ENCODE peak calls at places on chromosomes 7 and 10, in six cellular contexts. L is ovary, T is transverse colon, H is heart left ventricle, X is breast epithelium, J is A549. V is an unnamed sample.

GRCh38 chr7:102093599-102094001 is 193.1 kb upstream of the SH2B2 start:
- DNase-seq in L (no peak), T (peak), H (no peak), X (no peak), J (no peak), V (no peak)

GRCh38 chr7:130390486-130390885 is 10.2 kb downstream of the CPA1 start:
- DNase-seq in L (no peak), T (no peak), H (no peak), X (no peak), J (no peak), V (no peak)

GRCh38 chr7:925601-926000 is 28.9 kb downstream of the ADAP1 start:
- DNase-seq in L (no peak), T (peak), H (peak), X (peak), J (no peak), V (peak)

GRCh38 chr10:43403911-43404674 is 4.9 kb downstream of the HNRNPF start:
- DNase-seq in L (peak), T (no peak), H (no peak), X (no peak), J (no peak), V (no peak)

GRCh38 chr7:69732203-69732602 is 133.9 kb downstream of the AUTS2 start:
- DNase-seq in L (no peak), T (peak), H (no peak), X (no peak), J (peak), V (no peak)

GRCh38 chr10:50310560-50311174 is 59.4 kb upstream of the ASAH2 start:
- DNase-seq in L (no peak), T (peak), H (no peak), X (no peak), J (peak), V (no peak)

GRCh38 chr7:140745654-140746053 is 49.1 kb downstream of the NDUFB2 start:
- DNase-seq in L (no peak), T (no peak), H (no peak), X (no peak), J (no peak), V (no peak)

GRCh38 chr7:102404005-102404861 is 8.1 kb downstream of the PRKRIP1 start:
- DNase-seq in L (no peak), T (peak), H (no peak), X (no peak), J (peak), V (no peak)

GRCh38 chr10:76962851-76963250 is 674.8 kb downstream of the KCNMA1 start:
- DNase-seq in L (no peak), T (no peak), H (no peak), X (no peak), J (no peak), V (no peak)

GRCh38 chr7:102063736-102064135 is 222.9 kb upstream of the SH2B2 start:
- DNase-seq in L (no peak), T (peak), H (peak), X (peak), J (peak), V (no peak)

GRCh38 chr7:103412151-103412550 is 33.9 kb downstream of the SLC26A5 start:
- DNase-seq in L (no peak), T (no peak), H (no peak), X (no peak), J (no peak), V (no peak)

GRCh38 chr7:79880312-79880711 is 254.3 kb upstream of the GNAI1 start:
- DNase-seq in L (no peak), T (no peak), H (no peak), X (no peak), J (no peak), V (no peak)

GRCh38 chr7:43491984-43492383 is 90.9 kb upstream of the STK17A start:
- DNase-seq in L (no peak), T (no peak), H (no peak), X (no peak), J (peak), V (no peak)

GRCh38 chr7:35389636-35390035 is 135.7 kb upstream of the TBX20 start:
- DNase-seq in L (no peak), T (no peak), H (no peak), X (no peak), J (no peak), V (no peak)

GRCh38 chr7:105826143-105826542 is 50.3 kb downstream of the ATXN7L1 start:
- DNase-seq in L (no peak), T (no peak), H (no peak), X (no peak), J (no peak), V (no peak)

GRCh38 chr7:155284496-155285274 is 13.0 kb upstream of the INSIG1 start:
- DNase-seq in L (no peak), T (no peak), H (no peak), X (no peak), J (no peak), V (no peak)

GRCh38 chr10:121860810-121861209 is 67.0 kb downstream of the ATE1 start:
- DNase-seq in L (no peak), T (no peak), H (no peak), X (no peak), J (no peak), V (no peak)

GRCh38 chr10:129761981-129762956 is 201.8 kb downstream of the EBF3 start:
- DNase-seq in L (no peak), T (no peak), H (no peak), X (no peak), J (no peak), V (no peak)

GRCh38 chr10:103896225-103896624 is 21.8 kb downstream of the STN1 start:
- DNase-seq in L (no peak), T (no peak), H (no peak), X (no peak), J (peak), V (no peak)

GRCh38 chr7:157759246-157759805 is 422.5 kb downstream of the DNAJB6 start:
- DNase-seq in L (no peak), T (no peak), H (peak), X (no peak), J (no peak), V (no peak)

GRCh38 chr7:157762824-157763223 is 426.0 kb downstream of the DNAJB6 start:
- DNase-seq in L (no peak), T (no peak), H (peak), X (no peak), J (no peak), V (no peak)

GRCh38 chr7:157757776-157758467 is 421.1 kb downstream of the DNAJB6 start:
- DNase-seq in L (no peak), T (no peak), H (no peak), X (no peak), J (no peak), V (no peak)

GRCh38 chr7:157758468-157759245 is 421.9 kb downstream of the DNAJB6 start:
- DNase-seq in L (no peak), T (no peak), H (peak), X (peak), J (no peak), V (no peak)

DNA sequence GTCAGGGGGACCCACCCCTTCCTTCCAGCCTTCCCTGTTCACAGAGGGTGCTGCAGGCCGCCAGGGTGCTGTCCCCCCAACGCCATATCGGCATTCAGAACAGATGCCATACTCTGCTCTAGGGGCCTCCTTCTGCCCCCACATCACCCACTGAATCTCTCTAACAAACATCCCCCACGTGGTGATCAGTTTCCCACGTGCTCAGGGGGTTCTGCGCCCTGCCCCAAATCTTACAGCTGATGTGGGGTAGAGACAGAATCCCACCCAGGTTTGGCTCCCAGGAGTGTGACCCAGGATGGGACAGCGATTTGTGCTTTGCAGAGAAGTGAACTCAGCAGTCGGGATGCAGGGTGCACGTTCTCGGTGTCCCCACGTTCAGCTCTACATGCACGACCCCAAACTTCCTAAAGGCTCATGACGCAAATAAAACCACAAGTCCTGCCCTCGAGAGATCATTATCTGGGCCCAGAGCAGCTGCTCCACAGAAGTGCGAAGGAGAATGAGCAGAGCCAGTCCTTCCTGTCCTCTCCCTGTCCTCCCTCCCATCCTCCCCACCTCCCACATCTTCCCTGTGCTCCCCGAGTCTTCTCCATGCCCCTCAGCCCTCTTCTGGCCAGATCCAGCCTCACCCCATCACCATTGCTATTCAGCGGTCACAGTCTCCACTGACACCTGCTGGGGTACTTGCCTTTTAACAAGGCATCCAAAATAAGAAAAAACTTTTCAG is 423.4 kb downstream of the DNAJB6 start:
- DNase-seq in L (no peak), T (no peak), H (peak), X (no peak), J (peak), V (no peak)
- TF ChIP-seq CTCF in L (no peak), T (no peak), H (no peak), X (no peak), J (no peak), V (no peak)

DNA sequence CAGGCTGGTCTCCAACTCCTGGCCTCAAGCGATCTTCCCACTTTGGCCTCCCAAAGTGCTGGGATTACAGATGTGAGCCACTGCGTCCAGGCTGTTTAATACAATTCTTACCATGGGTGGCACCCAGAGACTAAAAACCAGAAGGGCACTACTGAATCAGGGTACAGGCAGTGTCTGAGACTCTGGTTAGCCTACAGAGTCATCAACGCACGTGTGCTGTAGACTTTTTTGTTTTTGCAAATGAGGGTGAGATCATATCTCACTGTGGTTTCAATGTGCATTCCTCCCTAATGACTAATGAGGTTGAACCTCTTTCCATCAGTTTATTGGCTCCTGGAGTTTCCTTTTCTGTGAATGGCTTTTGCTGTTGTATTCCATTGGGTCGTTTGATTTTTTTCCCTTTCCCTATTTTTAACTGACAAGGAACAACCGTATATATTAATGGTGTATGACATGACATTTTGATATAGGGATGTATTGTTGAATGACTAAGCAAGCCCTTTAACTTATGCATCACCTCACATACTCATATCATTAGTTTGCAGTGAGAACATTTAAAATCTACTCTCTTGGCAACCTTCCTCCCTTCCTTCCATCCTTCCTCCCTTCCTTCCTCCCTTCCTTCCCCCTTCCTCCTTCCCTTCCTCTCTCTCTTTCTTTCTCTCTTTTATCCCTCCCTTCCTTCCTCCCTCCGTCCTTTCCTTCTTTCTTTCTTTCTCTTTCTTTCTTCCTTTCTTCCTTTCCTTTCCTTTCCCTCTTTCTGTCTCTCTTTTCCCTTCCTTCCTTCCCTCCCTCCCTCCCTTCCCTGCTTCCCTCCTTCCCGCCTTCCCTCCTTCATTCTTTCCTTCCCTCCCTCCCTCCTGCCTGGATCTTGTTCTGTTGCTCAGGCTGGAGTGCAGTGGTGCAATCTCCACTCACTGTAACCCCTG is 9.3 kb upstream of the TMEM270 start:
- DNase-seq in L (no peak), T (no peak), H (no peak), X (no peak), J (peak), V (no peak)
- H3K27ac ChIP-seq in L (no peak), T (peak), H (peak), X (peak), J (peak), V (peak)

DNA sequence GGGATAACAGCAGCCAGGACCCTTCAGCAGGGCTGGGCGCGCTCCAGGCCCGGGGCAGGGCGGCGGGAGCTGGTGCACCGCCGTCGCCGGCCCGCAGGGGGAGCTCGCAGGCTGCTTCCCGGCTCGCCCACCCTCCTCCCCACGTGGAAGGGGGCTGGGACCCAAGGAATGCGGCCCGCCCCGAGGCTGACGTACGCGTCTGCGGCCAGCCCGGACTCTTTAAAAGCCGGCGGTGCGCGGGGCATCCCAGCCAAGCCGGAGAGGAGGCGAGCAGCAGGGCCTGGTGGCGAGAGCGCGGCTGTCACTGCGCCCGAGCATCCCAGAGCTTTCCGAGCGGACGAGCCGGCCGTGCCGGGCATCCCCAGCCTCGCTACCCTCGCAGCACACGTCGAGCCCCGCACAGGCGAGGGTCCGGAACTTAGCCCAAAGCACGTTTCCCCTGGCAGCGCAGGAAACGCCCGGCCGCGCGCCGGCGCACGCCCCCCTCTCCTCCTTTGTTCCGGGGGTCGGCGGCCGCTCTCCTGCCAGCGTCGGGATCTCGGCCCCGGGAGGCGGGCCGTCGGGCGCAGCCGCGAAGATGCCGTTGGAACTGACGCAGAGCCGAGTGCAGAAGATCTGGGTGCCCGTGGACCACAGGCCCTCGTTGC is at the start of gene PFKFB3:
- DNase-seq in L (peak), T (peak), H (peak), X (peak), J (peak), V (peak)
- TF ChIP-seq POLR2A in L (peak), T (peak), H (peak), X (peak), J (peak), V (peak)

DNA sequence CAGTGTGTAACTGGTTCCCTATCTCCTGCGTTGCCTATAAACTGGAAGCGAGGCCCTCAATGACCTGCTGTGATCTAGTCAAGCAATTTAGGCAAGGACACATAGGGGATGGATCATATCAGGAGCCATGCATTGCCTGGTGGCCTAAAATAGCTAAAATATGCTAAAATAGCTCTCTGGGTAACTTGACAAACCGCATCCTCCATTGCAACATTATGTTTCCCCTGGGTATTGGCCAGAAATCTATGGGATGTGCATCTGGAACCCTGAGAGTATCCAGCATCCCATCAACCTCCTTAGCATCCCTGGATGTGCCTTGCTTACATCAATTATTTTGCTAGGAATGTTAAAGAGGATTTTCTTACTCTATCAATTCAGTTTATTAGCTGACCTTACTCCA is 91.7 kb upstream of the ADCY1 start:
- DNase-seq in L (no peak), T (no peak), H (no peak), X (no peak), J (no peak), V (no peak)
- TF ChIP-seq CTCF in L (no peak), T (no peak), H (no peak), X (no peak), J (no peak), V (no peak)

DNA sequence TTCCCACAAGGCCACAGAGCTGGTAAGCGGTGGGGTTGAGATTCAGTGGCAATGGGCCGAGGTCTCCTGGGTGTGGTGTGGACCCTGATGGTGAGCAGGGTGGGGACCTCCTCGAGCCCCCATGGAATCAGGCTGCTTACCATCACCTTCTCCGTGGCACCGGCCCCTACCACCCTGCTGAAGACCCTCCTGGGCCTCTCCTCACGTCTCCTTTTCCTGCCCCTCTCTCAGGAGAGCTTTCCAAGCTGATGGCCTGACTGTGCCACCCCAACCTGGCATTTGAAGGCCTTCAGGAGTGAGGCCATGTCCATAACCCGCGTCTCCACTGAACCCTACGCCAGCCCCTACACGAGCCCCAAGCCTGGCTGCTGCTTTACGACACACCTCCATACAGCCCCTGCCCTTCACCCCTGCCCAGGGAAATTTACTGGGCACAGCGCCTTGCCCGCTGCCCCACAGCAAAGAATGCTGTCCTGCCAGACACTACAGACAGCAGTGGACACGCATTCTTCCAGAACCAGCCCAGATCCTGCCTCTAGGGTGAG is 55.4 kb downstream of the ZRANB1 start:
- DNase-seq in L (no peak), T (peak), H (no peak), X (no peak), J (no peak), V (no peak)
- H3K27ac ChIP-seq in L (no peak), T (no peak), H (no peak), X (no peak), J (no peak), V (peak)

GRCh38 chr10:89414879-89415821 is 782 bp downstream of the IFIT5 start:
- DNase-seq in L (no peak), T (peak), H (peak), X (peak), J (peak), V (peak)
- TF ChIP-seq POLR2A in L (no peak), T (no peak), H (peak), X (peak), J (no peak), V (no peak)

GRCh38 chr10:31929260-31929985 is 792 bp upstream of the ARHGAP12 start:
- DNase-seq in L (peak), T (peak), H (peak), X (peak), J (peak), V (peak)
- TF ChIP-seq CTCF in L (no peak), T (peak), H (no peak), X (no peak), J (no peak), V (no peak)

DNA sequence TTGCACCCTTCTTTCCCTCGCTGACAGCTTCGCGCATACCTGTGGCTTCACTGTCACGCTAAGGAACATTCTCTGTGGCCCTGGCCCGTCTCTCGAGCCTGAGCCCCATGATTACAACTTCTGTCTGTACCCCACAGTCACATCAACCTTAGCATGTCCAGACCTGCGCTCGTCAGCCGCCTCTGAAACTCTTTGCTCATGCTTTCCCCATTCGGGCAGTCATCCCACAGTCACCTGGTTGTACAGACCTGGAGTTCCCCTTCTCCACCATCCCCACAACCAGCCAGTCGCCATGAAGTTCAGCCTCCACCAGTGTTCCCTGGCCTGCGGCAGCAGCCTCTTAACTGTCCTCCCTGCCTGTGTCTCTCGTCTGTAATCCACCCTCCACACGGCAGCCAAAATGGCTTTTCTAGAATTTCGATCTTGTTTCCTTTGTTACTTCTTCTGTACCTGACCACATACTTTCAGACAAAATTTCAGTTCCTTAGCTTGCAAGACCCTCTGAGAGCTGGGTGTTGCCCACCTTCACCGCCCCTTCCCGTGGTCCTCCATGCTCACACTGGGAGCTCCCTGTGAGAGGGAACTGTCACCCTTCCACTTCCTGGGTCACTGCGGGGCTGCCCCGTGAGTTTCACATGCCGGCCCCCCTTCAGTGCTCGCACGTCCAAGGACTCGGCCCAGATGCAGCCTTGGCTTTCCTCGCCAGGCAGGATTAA is 229.2 kb downstream of the CELF2 start:
- DNase-seq in L (no peak), T (no peak), H (no peak), X (no peak), J (no peak), V (no peak)
- H3K27ac ChIP-seq in L (no peak), T (no peak), H (no peak), X (no peak), J (no peak), V (no peak)